ENCODE peak calls at places on chromosomes 11 and 22, in eight cellular contexts. One of them, this sample, is unnamed.

GRCh38 chr11:132278801-132279574 is 908.6 kb downstream of the NTM start:
- DNase-seq in body of pancreas: no peak
- DNase-seq in heart left ventricle: no peak
- DNase-seq in right atrium auricular region: no peak
- DNase-seq in tibial nerve: no peak
- DNase-seq in esophagus squamous epithelium: no peak
- DNase-seq in MG63: peak; percentile 3
- DNase-seq in left lung: no peak
- DNase-seq in this sample: no peak

GRCh38 chr11:86135319-86135714 is 66.4 kb upstream of the PICALM start:
- DNase-seq in body of pancreas: no peak
- DNase-seq in heart left ventricle: no peak
- DNase-seq in right atrium auricular region: no peak
- DNase-seq in tibial nerve: no peak
- DNase-seq in esophagus squamous epithelium: no peak
- DNase-seq in MG63: no peak
- DNase-seq in left lung: no peak
- DNase-seq in this sample: no peak

GRCh38 chr11:9535189-9535781 is 38.2 kb upstream of the WEE1 start:
- DNase-seq in body of pancreas: peak; percentile 85
- DNase-seq in heart left ventricle: peak; percentile 75
- DNase-seq in right atrium auricular region: peak; percentile 93
- DNase-seq in tibial nerve: peak; percentile 52
- DNase-seq in esophagus squamous epithelium: no peak
- DNase-seq in MG63: peak; percentile 45
- DNase-seq in left lung: peak; percentile 90
- DNase-seq in this sample: peak; percentile 70

GRCh38 chr11:8759634-8760033 is 77.0 kb downstream of the RPL27A start:
- DNase-seq in body of pancreas: peak; percentile 70
- DNase-seq in heart left ventricle: peak; percentile 50
- DNase-seq in right atrium auricular region: no peak
- DNase-seq in tibial nerve: no peak
- DNase-seq in esophagus squamous epithelium: no peak
- DNase-seq in MG63: peak; percentile 44
- DNase-seq in left lung: no peak
- DNase-seq in this sample: no peak

GRCh38 chr22:40083794-40084193 is 89.0 kb downstream of the FAM83F start:
- DNase-seq in body of pancreas: no peak
- DNase-seq in heart left ventricle: no peak
- DNase-seq in right atrium auricular region: no peak
- DNase-seq in tibial nerve: no peak
- DNase-seq in esophagus squamous epithelium: no peak
- DNase-seq in MG63: no peak
- DNase-seq in left lung: no peak
- DNase-seq in this sample: no peak

GRCh38 chr11:116330439-116331185 is 442.2 kb downstream of the BUD13 start:
- DNase-seq in body of pancreas: no peak
- DNase-seq in heart left ventricle: peak; percentile 36
- DNase-seq in right atrium auricular region: peak; percentile 40
- DNase-seq in tibial nerve: no peak
- DNase-seq in esophagus squamous epithelium: no peak
- DNase-seq in MG63: no peak
- DNase-seq in left lung: peak; percentile 72
- DNase-seq in this sample: no peak

GRCh38 chr22:26416670-26417270 is 12.3 kb upstream of the ASPHD2 start:
- DNase-seq in body of pancreas: no peak
- DNase-seq in heart left ventricle: no peak
- DNase-seq in right atrium auricular region: no peak
- DNase-seq in tibial nerve: no peak
- DNase-seq in esophagus squamous epithelium: no peak
- DNase-seq in MG63: peak; percentile 90
- DNase-seq in left lung: no peak
- DNase-seq in this sample: no peak

GRCh38 chr11:28107331-28107725 is 628 bp downstream of the KIF18A start:
- DNase-seq in body of pancreas: no peak
- DNase-seq in heart left ventricle: no peak
- DNase-seq in right atrium auricular region: no peak
- DNase-seq in tibial nerve: no peak
- DNase-seq in esophagus squamous epithelium: no peak
- DNase-seq in MG63: peak; percentile 13
- DNase-seq in left lung: no peak
- DNase-seq in this sample: no peak

GRCh38 chr11:97794876-97795275 is 1225.9 kb upstream of the CNTN5 start:
- DNase-seq in body of pancreas: no peak
- DNase-seq in heart left ventricle: no peak
- DNase-seq in right atrium auricular region: no peak
- DNase-seq in tibial nerve: no peak
- DNase-seq in esophagus squamous epithelium: no peak
- DNase-seq in MG63: no peak
- DNase-seq in left lung: no peak
- DNase-seq in this sample: no peak

GRCh38 chr11:79536155-79536917 is 95.5 kb upstream of the TENM4 start:
- DNase-seq in body of pancreas: no peak
- DNase-seq in heart left ventricle: no peak
- DNase-seq in right atrium auricular region: no peak
- DNase-seq in tibial nerve: no peak
- DNase-seq in esophagus squamous epithelium: no peak
- DNase-seq in MG63: no peak
- DNase-seq in left lung: no peak
- DNase-seq in this sample: no peak

GRCh38 chr22:24737582-24737981 is 36.9 kb downstream of the PIWIL3 start:
- DNase-seq in body of pancreas: no peak
- DNase-seq in heart left ventricle: no peak
- DNase-seq in right atrium auricular region: no peak
- DNase-seq in tibial nerve: no peak
- DNase-seq in esophagus squamous epithelium: no peak
- DNase-seq in MG63: no peak
- DNase-seq in left lung: no peak
- DNase-seq in this sample: no peak

GRCh38 chr11:120306519-120307242 is 18.4 kb upstream of the TLCD5 start:
- DNase-seq in body of pancreas: no peak
- DNase-seq in heart left ventricle: peak; percentile 53
- DNase-seq in right atrium auricular region: no peak
- DNase-seq in tibial nerve: no peak
- DNase-seq in esophagus squamous epithelium: no peak
- DNase-seq in MG63: peak; percentile 96
- DNase-seq in left lung: no peak
- DNase-seq in this sample: no peak

GRCh38 chr11:2651826-2652237 is 48.0 kb downstream of the KCNQ1OT1 start:
- DNase-seq in body of pancreas: no peak
- DNase-seq in heart left ventricle: no peak
- DNase-seq in right atrium auricular region: no peak
- DNase-seq in tibial nerve: no peak
- DNase-seq in esophagus squamous epithelium: no peak
- DNase-seq in MG63: no peak
- DNase-seq in left lung: peak; percentile 53
- DNase-seq in this sample: no peak

GRCh38 chr11:2650343-2650867 is 49.4 kb downstream of the KCNQ1OT1 start:
- DNase-seq in body of pancreas: no peak
- DNase-seq in heart left ventricle: no peak
- DNase-seq in right atrium auricular region: no peak
- DNase-seq in tibial nerve: no peak
- DNase-seq in esophagus squamous epithelium: no peak
- DNase-seq in MG63: no peak
- DNase-seq in left lung: no peak
- DNase-seq in this sample: no peak

GRCh38 chr11:2649848-2650247 is 49.9 kb downstream of the KCNQ1OT1 start:
- DNase-seq in body of pancreas: no peak
- DNase-seq in heart left ventricle: no peak
- DNase-seq in right atrium auricular region: no peak
- DNase-seq in tibial nerve: no peak
- DNase-seq in esophagus squamous epithelium: no peak
- DNase-seq in MG63: no peak
- DNase-seq in left lung: no peak
- DNase-seq in this sample: no peak

GRCh38 chr11:2652362-2652761 is 47.4 kb downstream of the KCNQ1OT1 start:
- DNase-seq in body of pancreas: no peak
- DNase-seq in heart left ventricle: no peak
- DNase-seq in right atrium auricular region: no peak
- DNase-seq in tibial nerve: no peak
- DNase-seq in esophagus squamous epithelium: no peak
- DNase-seq in MG63: no peak
- DNase-seq in left lung: no peak
- DNase-seq in this sample: no peak

DNA sequence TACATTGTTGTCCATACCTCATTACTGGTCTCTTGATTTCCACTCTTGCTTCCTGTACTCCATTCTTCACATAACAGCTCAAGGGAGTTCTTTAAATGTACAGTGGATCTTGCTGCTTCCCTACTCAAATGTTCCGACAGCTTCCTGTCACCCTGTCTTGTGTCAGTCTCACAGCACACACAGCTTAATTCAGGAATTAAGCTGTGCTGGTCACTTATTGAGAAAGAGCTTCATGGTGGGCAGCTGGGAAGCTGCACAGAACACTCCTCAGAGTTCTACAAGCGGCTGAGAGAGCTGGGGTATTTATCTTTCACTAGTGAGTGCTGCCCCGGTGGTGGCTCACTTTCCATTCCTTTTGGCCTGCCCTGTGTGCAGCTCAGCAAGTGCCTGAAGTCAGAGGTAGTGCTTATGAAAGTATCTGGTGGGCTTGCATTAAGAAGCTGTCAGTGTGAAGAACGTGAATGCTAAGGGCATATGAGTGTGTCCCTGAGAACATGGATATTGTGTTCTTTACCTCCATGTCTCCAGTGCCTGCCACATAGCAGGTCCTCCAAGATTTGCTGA is 48.7 kb downstream of the KCNQ1OT1 start:
- DNase-seq in body of pancreas: no peak
- DNase-seq in heart left ventricle: no peak
- DNase-seq in right atrium auricular region: no peak
- DNase-seq in tibial nerve: no peak
- DNase-seq in esophagus squamous epithelium: no peak
- DNase-seq in MG63: no peak
- DNase-seq in left lung: no peak
- DNase-seq in this sample: no peak
- H3K9me3 ChIP-seq in body of pancreas: no peaks in the 10 kb centered on the region
- H3K9me3 ChIP-seq in heart left ventricle: peaks cover 2% of the 10 kb centered on the region
- H3K9me3 ChIP-seq in right atrium auricular region: peaks cover 37% of the 10 kb centered on the region
- H3K9me3 ChIP-seq in tibial nerve: peaks cover 6% of the 10 kb centered on the region
- H3K9me3 ChIP-seq in esophagus squamous epithelium: peaks cover 69% of the 10 kb centered on the region
- H3K9me3 ChIP-seq in MG63: peaks cover 40% of the 10 kb centered on the region
- H3K9me3 ChIP-seq in left lung: peaks cover 67% of the 10 kb centered on the region
- H3K9me3 ChIP-seq in this sample: peaks cover 38% of the 10 kb centered on the region

DNA sequence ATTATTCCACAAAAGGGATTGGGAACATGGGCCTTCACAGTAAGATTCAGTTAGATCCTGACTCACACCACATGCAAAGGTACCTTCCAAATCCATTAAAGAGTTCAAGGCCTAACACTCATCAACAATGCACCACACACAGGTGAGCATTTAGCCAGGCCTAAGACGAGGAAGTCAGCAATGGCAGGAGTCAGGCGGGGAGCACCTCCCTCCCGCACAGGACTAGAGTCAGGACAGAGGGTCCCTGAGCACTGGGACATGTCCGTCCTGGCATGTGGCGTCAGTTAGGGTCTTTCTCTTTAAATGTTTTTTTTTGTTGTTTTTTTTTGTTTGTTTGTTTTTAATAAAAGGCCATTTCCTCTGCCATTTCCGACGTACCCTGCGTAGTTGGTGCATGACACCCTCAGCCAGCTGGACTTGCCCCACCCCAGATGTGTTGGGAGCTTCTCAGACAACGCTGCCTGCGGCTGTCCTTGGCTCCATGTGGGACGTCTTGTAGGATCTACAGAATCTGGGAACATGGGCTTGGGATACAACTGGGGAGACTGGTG is 1458.6 kb downstream of the BRD1 start:
- DNase-seq in body of pancreas: no peak
- DNase-seq in heart left ventricle: no peak
- DNase-seq in right atrium auricular region: no peak
- DNase-seq in tibial nerve: no peak
- DNase-seq in esophagus squamous epithelium: no peak
- DNase-seq in MG63: no peak
- DNase-seq in left lung: no peak
- DNase-seq in this sample: no peak
- H3K9me3 ChIP-seq in body of pancreas: no peaks in the 10 kb centered on the region
- H3K9me3 ChIP-seq in heart left ventricle: no peaks in the 10 kb centered on the region
- H3K9me3 ChIP-seq in right atrium auricular region: no peaks in the 10 kb centered on the region
- H3K9me3 ChIP-seq in tibial nerve: no peaks in the 10 kb centered on the region
- H3K9me3 ChIP-seq in esophagus squamous epithelium: no peaks in the 10 kb centered on the region
- H3K9me3 ChIP-seq in MG63: no peaks in the 10 kb centered on the region
- H3K9me3 ChIP-seq in left lung: no peaks in the 10 kb centered on the region
- H3K9me3 ChIP-seq in this sample: no peaks in the 10 kb centered on the region

GRCh38 chr11:48669146-48669545 is 180.6 kb downstream of the OR4A47 start:
- DNase-seq in body of pancreas: no peak
- DNase-seq in heart left ventricle: no peak
- DNase-seq in right atrium auricular region: no peak
- DNase-seq in tibial nerve: no peak
- DNase-seq in esophagus squamous epithelium: no peak
- DNase-seq in MG63: no peak
- DNase-seq in left lung: no peak
- DNase-seq in this sample: no peak
- H3K9me3 ChIP-seq in body of pancreas: no peaks in the 10 kb centered on the region
- H3K9me3 ChIP-seq in heart left ventricle: peaks cover 2% of the 10 kb centered on the region
- H3K9me3 ChIP-seq in right atrium auricular region: peaks cover 95% of the 10 kb centered on the region
- H3K9me3 ChIP-seq in tibial nerve: no peaks in the 10 kb centered on the region
- H3K9me3 ChIP-seq in esophagus squamous epithelium: peaks cover 67% of the 10 kb centered on the region
- H3K9me3 ChIP-seq in MG63: peaks cover 7% of the 10 kb centered on the region
- H3K9me3 ChIP-seq in left lung: peaks cover 97% of the 10 kb centered on the region
- H3K9me3 ChIP-seq in this sample: peaks cover 53% of the 10 kb centered on the region

GRCh38 chr11:127898422-127899365 is 688.7 kb downstream of the ETS1 start:
- DNase-seq in body of pancreas: no peak
- DNase-seq in heart left ventricle: no peak
- DNase-seq in right atrium auricular region: no peak
- DNase-seq in tibial nerve: no peak
- DNase-seq in esophagus squamous epithelium: no peak
- DNase-seq in MG63: no peak
- DNase-seq in left lung: peak; percentile 67
- DNase-seq in this sample: no peak

GRCh38 chr11:127902405-127902804 is 685.0 kb downstream of the ETS1 start:
- DNase-seq in body of pancreas: no peak
- DNase-seq in heart left ventricle: no peak
- DNase-seq in right atrium auricular region: no peak
- DNase-seq in tibial nerve: no peak
- DNase-seq in esophagus squamous epithelium: no peak
- DNase-seq in MG63: no peak
- DNase-seq in left lung: no peak
- DNase-seq in this sample: no peak
- H3K9me3 ChIP-seq in body of pancreas: no peaks in the 10 kb centered on the region
- H3K9me3 ChIP-seq in heart left ventricle: no peaks in the 10 kb centered on the region
- H3K9me3 ChIP-seq in right atrium auricular region: peaks cover 11% of the 10 kb centered on the region
- H3K9me3 ChIP-seq in tibial nerve: no peaks in the 10 kb centered on the region
- H3K9me3 ChIP-seq in esophagus squamous epithelium: peaks cover 7% of the 10 kb centered on the region
- H3K9me3 ChIP-seq in MG63: peaks cover 2% of the 10 kb centered on the region
- H3K9me3 ChIP-seq in left lung: peaks cover 17% of the 10 kb centered on the region
- H3K9me3 ChIP-seq in this sample: no peaks in the 10 kb centered on the region

GRCh38 chr22:48649031-48649430 is 1178.6 kb downstream of the BRD1 start:
- DNase-seq in body of pancreas: no peak
- DNase-seq in heart left ventricle: no peak
- DNase-seq in right atrium auricular region: no peak
- DNase-seq in tibial nerve: no peak
- DNase-seq in esophagus squamous epithelium: no peak
- DNase-seq in MG63: no peak
- DNase-seq in left lung: peak; percentile 66
- DNase-seq in this sample: no peak
- H3K9me3 ChIP-seq in body of pancreas: no peaks in the 10 kb centered on the region
- H3K9me3 ChIP-seq in heart left ventricle: no peaks in the 10 kb centered on the region
- H3K9me3 ChIP-seq in right atrium auricular region: no peaks in the 10 kb centered on the region
- H3K9me3 ChIP-seq in tibial nerve: no peaks in the 10 kb centered on the region
- H3K9me3 ChIP-seq in esophagus squamous epithelium: no peaks in the 10 kb centered on the region
- H3K9me3 ChIP-seq in MG63: no peaks in the 10 kb centered on the region
- H3K9me3 ChIP-seq in left lung: no peaks in the 10 kb centered on the region
- H3K9me3 ChIP-seq in this sample: no peaks in the 10 kb centered on the region

This sample was measured in CD4-positive, alpha-beta T cell.